ENCODE peak calls at places on chromosomes 7 and 10, in four cellular contexts. Q is K562, G is tibial nerve, D is ovary. A is an unnamed sample.

GRCh38 chr7:22109761-22110160 is 164.1 kb upstream of the CDCA7L start:
- DNase-seq in Q (peak; percentile 65), G (no peak), D (no peak), A (peak; percentile 32)

GRCh38 chr10:74056081-74056818 is 58.3 kb downstream of the VCL start:
- DNase-seq in Q (peak; percentile 49), G (no peak), D (no peak), A (peak; percentile 20)

GRCh38 chr10:15378569-15378968 is 7.5 kb upstream of the FAM171A1 start:
- DNase-seq in Q (no peak), G (no peak), D (no peak), A (no peak)

GRCh38 chr10:120517881-120518484 is 61.0 kb downstream of the PLPP4 start:
- DNase-seq in Q (no peak), G (no peak), D (no peak), A (no peak)

GRCh38 chr7:111364413-111364812 is 197.9 kb downstream of the IMMP2L start:
- DNase-seq in Q (no peak), G (no peak), D (no peak), A (no peak)

GRCh38 chr7:151017953-151018420 is 6.3 kb downstream of the ATG9B start:
- DNase-seq in Q (peak; percentile 88), G (peak; percentile 44), D (peak; percentile 76), A (peak; percentile 63)

GRCh38 chr10:4033341-4033896 is 248.4 kb upstream of the KLF6 start:
- DNase-seq in Q (no peak), G (no peak), D (no peak), A (no peak)

GRCh38 chr10:44982114-44982460 is 3.5 kb upstream of the DEPP1 start:
- DNase-seq in Q (no peak), G (no peak), D (peak; percentile 51), A (peak; percentile 32)

GRCh38 chr7:87797798-87798403 is 78.3 kb downstream of the SLC25A40 start:
- DNase-seq in Q (peak; percentile 32), G (no peak), D (no peak), A (no peak)

GRCh38 chr10:18233775-18234174 is 93.6 kb downstream of the CACNB2 start:
- DNase-seq in Q (no peak), G (no peak), D (peak; percentile 55), A (peak; percentile 38)

GRCh38 chr7:131235489-131236317 is 92.0 kb upstream of the MKLN1 start:
- DNase-seq in Q (no peak), G (no peak), D (no peak), A (peak; percentile 60)

GRCh38 chr7:78083466-78084120 is 285.0 kb downstream of the PHTF2 start:
- DNase-seq in Q (no peak), G (no peak), D (no peak), A (no peak)

GRCh38 chr7:117248810-117249209 is 74.0 kb downstream of the WNT2 start:
- DNase-seq in Q (no peak), G (no peak), D (no peak), A (no peak)

GRCh38 chr10:128000660-128001059 is 93.8 kb downstream of the PTPRE start:
- DNase-seq in Q (no peak), G (no peak), D (no peak), A (no peak)

GRCh38 chr10:52682766-52683165 is 89.8 kb downstream of the MBL2 start:
- DNase-seq in Q (no peak), G (no peak), D (no peak), A (no peak)

GRCh38 chr10:34609287-34609940 is 205.7 kb downstream of the PARD3 start:
- DNase-seq in Q (no peak), G (no peak), D (no peak), A (no peak)

GRCh38 chr10:119454231-119454804 is 88.2 kb downstream of the RGS10 start:
- DNase-seq in Q (no peak), G (no peak), D (no peak), A (no peak)

GRCh38 chr10:3882855-3883254 is 97.8 kb upstream of the KLF6 start:
- DNase-seq in Q (no peak), G (no peak), D (no peak), A (no peak)

GRCh38 chr10:50293508-50294320 is 42.4 kb upstream of the ASAH2 start:
- DNase-seq in Q (no peak), G (no peak), D (no peak), A (no peak)

GRCh38 chr10:124364674-124365073 is 54.0 kb downstream of the OAT start:
- DNase-seq in Q (no peak), G (no peak), D (no peak), A (no peak)

GRCh38 chr10:6161913-6162312 is 40.8 kb upstream of the PFKFB3 start:
- DNase-seq in Q (no peak), G (no peak), D (no peak), A (no peak)

GRCh38 chr7:78968951-78969350 is 484.5 kb downstream of the MAGI2 start:
- DNase-seq in Q (no peak), G (no peak), D (no peak), A (no peak)

GRCh38 chr7:138556771-138557484 is 96.9 kb downstream of the TRIM24 start:
- DNase-seq in Q (no peak), G (no peak), D (no peak), A (no peak)

GRCh38 chr10:79241990-79242619 is 105.2 kb upstream of the PPIF start:
- DNase-seq in Q (no peak), G (no peak), D (peak; percentile 67), A (peak; percentile 38)
- TF ChIP-seq POLR2A in Q (no peak), G (no peak), D (no peak), A (peak; percentile 40)

GRCh38 chr10:38027992-38028391 is 17.5 kb downstream of the ZNF33A start:
- DNase-seq in Q (no peak), G (no peak), D (no peak), A (no peak)
- H3K27ac ChIP-seq in Q (no peak overlapping the region), G (no peak overlapping the region), D (no peak overlapping the region), A (no peak overlapping the region)

DNA sequence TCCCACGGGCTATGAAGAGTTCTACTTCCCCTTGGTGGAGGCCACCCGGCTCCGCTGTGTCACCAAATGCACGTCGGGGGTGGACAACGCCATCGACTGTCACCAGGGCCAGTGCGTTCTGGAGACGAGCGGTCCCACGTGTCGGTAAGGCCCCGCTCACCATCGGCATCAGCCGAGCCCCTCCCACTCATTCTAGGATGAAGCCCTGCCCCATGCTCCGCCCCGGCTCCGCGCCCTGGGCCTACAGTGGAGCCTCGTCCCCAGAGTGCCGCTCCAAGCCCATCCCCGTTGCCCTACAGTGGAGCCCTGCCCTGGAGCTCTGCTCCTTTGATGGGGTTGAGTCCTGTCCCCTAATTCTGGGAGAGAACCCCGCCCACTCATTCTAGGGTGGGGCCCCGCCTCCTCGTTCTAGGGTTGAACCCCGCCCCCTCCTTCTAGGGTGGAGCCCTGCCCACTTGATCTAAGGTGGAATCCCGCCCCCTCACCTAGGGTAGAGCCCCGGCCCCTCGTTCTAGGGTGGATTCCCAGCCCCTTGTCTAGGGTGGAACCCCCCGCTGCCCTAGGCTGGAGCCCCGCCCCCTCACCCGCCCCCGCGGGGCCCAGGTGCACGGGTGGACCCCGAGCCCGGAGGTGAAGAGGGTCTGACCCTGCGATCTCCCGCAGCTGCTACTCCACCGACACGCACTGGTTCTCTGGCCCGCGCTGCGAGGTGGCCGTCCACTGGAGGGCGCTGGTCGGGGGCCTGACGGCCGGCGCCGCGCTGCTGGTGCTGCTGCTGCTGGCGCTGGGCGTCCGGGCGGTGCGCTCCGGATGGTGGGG is 3.4 kb upstream of the MUC12 start:
- DNase-seq in Q (peak; percentile 98), G (no peak), D (peak; percentile 52), A (peak; percentile 83)
- H3K4me3 ChIP-seq in Q (peak overlapping the region; percentile 43), G (peak overlapping the region; percentile 25), D (peak overlapping the region; percentile 7), A (no peak overlapping the region)

GRCh38 chr10:1022413-1022812 is 3.2 kb downstream of the IDI2 start:
- DNase-seq in Q (no peak), G (no peak), D (no peak), A (no peak)

GRCh38 chr10:1015688-1016087 is 10.0 kb downstream of the IDI2 start:
- DNase-seq in Q (no peak), G (no peak), D (no peak), A (no peak)

GRCh38 chr10:1020966-1021365 is 4.7 kb downstream of the IDI2 start:
- DNase-seq in Q (no peak), G (no peak), D (no peak), A (no peak)

GRCh38 chr10:1020460-1020859 is 5.2 kb downstream of the IDI2 start:
- DNase-seq in Q (no peak), G (no peak), D (no peak), A (no peak)

DNA sequence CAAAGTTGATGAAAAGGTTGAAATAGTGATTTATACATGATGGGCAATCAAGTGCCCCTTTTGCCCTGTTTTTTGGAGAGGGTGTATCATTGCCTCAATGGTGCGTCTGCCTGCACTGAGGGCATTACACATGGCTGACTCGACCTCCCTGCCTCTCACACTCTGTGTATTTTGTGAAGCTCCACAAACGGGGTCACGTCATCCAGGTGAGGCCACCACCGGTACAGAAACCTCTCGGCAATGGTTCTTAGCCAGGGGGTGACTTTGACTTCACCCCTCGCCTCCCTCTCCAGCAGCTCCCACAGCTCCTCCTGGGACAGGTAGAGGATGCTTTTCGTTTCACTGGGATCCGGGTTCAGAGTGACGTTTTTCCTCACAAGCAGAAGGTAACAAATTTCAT is 6.3 kb downstream of the IDI2 start:
- DNase-seq in Q (no peak), G (no peak), D (no peak), A (no peak)
- TF ChIP-seq POLR2A in Q (peak; percentile 55), G (no peak), D (no peak), A (no peak)

GRCh38 chr10:122650331-122650730 is 49.3 kb downstream of the C10orf120 start:
- DNase-seq in Q (no peak), G (no peak), D (no peak), A (no peak)
- H3K27ac ChIP-seq in Q (no peak overlapping the region), G (no peak overlapping the region), D (no peak overlapping the region), A (no peak overlapping the region)

GRCh38 chr7:379456-380225 is 89.7 kb downstream of the FOXL3 start:
- DNase-seq in Q (peak; percentile 12), G (no peak), D (no peak), A (no peak)
- H3K4me3 ChIP-seq in Q (no peak overlapping the region), G (peak overlapping the region; percentile 31), D (no peak overlapping the region), A (no peak overlapping the region)

A was measured in body of pancreas.